ENCODE peak calls at places on chromosomes 2 and 18, in five cellular contexts. One of them, this sample, is unnamed.

GRCh38 chr18:79579807-79580480 is 99.7 kb upstream of the CTDP1 start:
- DNase-seq in type B pancreatic cell: peak
- DNase-seq in stimulated activated CD4-positive, alpha-beta T cell treated with anti-CD3 and anti-CD28 coated beads, Interleukin-4, amount 100 ng/mL, for 48 hours: no peak
- DNase-seq in T follicular helper cell: no peak
- DNase-seq in RWPE1: no peak
- DNase-seq in this sample: no peak

GRCh38 chr2:201203916-201204654 is 21.1 kb downstream of the CASP10 start:
- DNase-seq in type B pancreatic cell: no peak
- DNase-seq in stimulated activated CD4-positive, alpha-beta T cell treated with anti-CD3 and anti-CD28 coated beads, Interleukin-4, amount 100 ng/mL, for 48 hours: no peak
- DNase-seq in T follicular helper cell: no peak
- DNase-seq in RWPE1: no peak
- DNase-seq in this sample: no peak

GRCh38 chr2:103986001-103986400 is 867.9 kb upstream of the POU3F3 start:
- DNase-seq in type B pancreatic cell: no peak
- DNase-seq in stimulated activated CD4-positive, alpha-beta T cell treated with anti-CD3 and anti-CD28 coated beads, Interleukin-4, amount 100 ng/mL, for 48 hours: no peak
- DNase-seq in T follicular helper cell: no peak
- DNase-seq in RWPE1: no peak
- DNase-seq in this sample: no peak

GRCh38 chr2:68824831-68825230 is 46.4 kb downstream of the BMP10 start:
- DNase-seq in type B pancreatic cell: no peak
- DNase-seq in stimulated activated CD4-positive, alpha-beta T cell treated with anti-CD3 and anti-CD28 coated beads, Interleukin-4, amount 100 ng/mL, for 48 hours: no peak
- DNase-seq in T follicular helper cell: no peak
- DNase-seq in RWPE1: peak
- DNase-seq in this sample: no peak

GRCh38 chr2:19819097-19820065 is 82.4 kb downstream of the TTC32 start:
- DNase-seq in type B pancreatic cell: peak
- DNase-seq in stimulated activated CD4-positive, alpha-beta T cell treated with anti-CD3 and anti-CD28 coated beads, Interleukin-4, amount 100 ng/mL, for 48 hours: no peak
- DNase-seq in T follicular helper cell: no peak
- DNase-seq in RWPE1: peak
- DNase-seq in this sample: no peak

GRCh38 chr2:7738596-7738995 is 821.4 kb downstream of the RNF144A start:
- DNase-seq in type B pancreatic cell: no peak
- DNase-seq in stimulated activated CD4-positive, alpha-beta T cell treated with anti-CD3 and anti-CD28 coated beads, Interleukin-4, amount 100 ng/mL, for 48 hours: no peak
- DNase-seq in T follicular helper cell: no peak
- DNase-seq in RWPE1: no peak
- DNase-seq in this sample: no peak

GRCh38 chr2:204437815-204438766 is 107.2 kb upstream of the PARD3B start:
- DNase-seq in type B pancreatic cell: no peak
- DNase-seq in stimulated activated CD4-positive, alpha-beta T cell treated with anti-CD3 and anti-CD28 coated beads, Interleukin-4, amount 100 ng/mL, for 48 hours: no peak
- DNase-seq in T follicular helper cell: no peak
- DNase-seq in RWPE1: no peak
- DNase-seq in this sample: no peak

GRCh38 chr18:58247363-58247834 is 203.4 kb downstream of the NEDD4L start:
- DNase-seq in type B pancreatic cell: no peak
- DNase-seq in stimulated activated CD4-positive, alpha-beta T cell treated with anti-CD3 and anti-CD28 coated beads, Interleukin-4, amount 100 ng/mL, for 48 hours: no peak
- DNase-seq in T follicular helper cell: no peak
- DNase-seq in RWPE1: no peak
- DNase-seq in this sample: peak

GRCh38 chr2:108937367-108938017 is 51.5 kb downstream of the EDAR start:
- DNase-seq in type B pancreatic cell: no peak
- DNase-seq in stimulated activated CD4-positive, alpha-beta T cell treated with anti-CD3 and anti-CD28 coated beads, Interleukin-4, amount 100 ng/mL, for 48 hours: no peak
- DNase-seq in T follicular helper cell: no peak
- DNase-seq in RWPE1: no peak
- DNase-seq in this sample: no peak

GRCh38 chr2:174328309-174329156 is 6.2 kb upstream of the SP9 start:
- DNase-seq in type B pancreatic cell: no peak
- DNase-seq in stimulated activated CD4-positive, alpha-beta T cell treated with anti-CD3 and anti-CD28 coated beads, Interleukin-4, amount 100 ng/mL, for 48 hours: no peak
- DNase-seq in T follicular helper cell: no peak
- DNase-seq in RWPE1: no peak
- DNase-seq in this sample: no peak

GRCh38 chr2:112181571-112182290 is 43.5 kb downstream of the FBLN7 start:
- DNase-seq in type B pancreatic cell: no peak
- DNase-seq in stimulated activated CD4-positive, alpha-beta T cell treated with anti-CD3 and anti-CD28 coated beads, Interleukin-4, amount 100 ng/mL, for 48 hours: peak
- DNase-seq in T follicular helper cell: peak
- DNase-seq in RWPE1: no peak
- DNase-seq in this sample: no peak

GRCh38 chr18:25595274-25595673 is 243.3 kb upstream of the ZNF521 start:
- DNase-seq in type B pancreatic cell: no peak
- DNase-seq in stimulated activated CD4-positive, alpha-beta T cell treated with anti-CD3 and anti-CD28 coated beads, Interleukin-4, amount 100 ng/mL, for 48 hours: no peak
- DNase-seq in T follicular helper cell: no peak
- DNase-seq in RWPE1: no peak
- DNase-seq in this sample: no peak

GRCh38 chr2:237669628-237670351 is 42.4 kb downstream of the LRRFIP1 start:
- DNase-seq in type B pancreatic cell: no peak
- DNase-seq in stimulated activated CD4-positive, alpha-beta T cell treated with anti-CD3 and anti-CD28 coated beads, Interleukin-4, amount 100 ng/mL, for 48 hours: no peak
- DNase-seq in T follicular helper cell: no peak
- DNase-seq in RWPE1: no peak
- DNase-seq in this sample: no peak

GRCh38 chr2:180071797-180072196 is 64.7 kb upstream of the CWC22 start:
- DNase-seq in type B pancreatic cell: no peak
- DNase-seq in stimulated activated CD4-positive, alpha-beta T cell treated with anti-CD3 and anti-CD28 coated beads, Interleukin-4, amount 100 ng/mL, for 48 hours: no peak
- DNase-seq in T follicular helper cell: no peak
- DNase-seq in RWPE1: no peak
- DNase-seq in this sample: no peak

GRCh38 chr2:105220604-105221003 is 20.9 kb upstream of the GPR45 start:
- DNase-seq in type B pancreatic cell: no peak
- DNase-seq in stimulated activated CD4-positive, alpha-beta T cell treated with anti-CD3 and anti-CD28 coated beads, Interleukin-4, amount 100 ng/mL, for 48 hours: no peak
- DNase-seq in T follicular helper cell: no peak
- DNase-seq in RWPE1: no peak
- DNase-seq in this sample: no peak

GRCh38 chr2:169073972-169074751 is 4.8 kb downstream of the DHRS9 start:
- DNase-seq in type B pancreatic cell: no peak
- DNase-seq in stimulated activated CD4-positive, alpha-beta T cell treated with anti-CD3 and anti-CD28 coated beads, Interleukin-4, amount 100 ng/mL, for 48 hours: no peak
- DNase-seq in T follicular helper cell: no peak
- DNase-seq in RWPE1: no peak
- DNase-seq in this sample: no peak

GRCh38 chr18:2967357-2967756 is 45.6 kb downstream of the LPIN2 start:
- DNase-seq in type B pancreatic cell: no peak
- DNase-seq in stimulated activated CD4-positive, alpha-beta T cell treated with anti-CD3 and anti-CD28 coated beads, Interleukin-4, amount 100 ng/mL, for 48 hours: no peak
- DNase-seq in T follicular helper cell: no peak
- DNase-seq in RWPE1: no peak
- DNase-seq in this sample: no peak

GRCh38 chr18:767084-767882 is 44.8 kb downstream of the YES1 start:
- DNase-seq in type B pancreatic cell: no peak
- DNase-seq in stimulated activated CD4-positive, alpha-beta T cell treated with anti-CD3 and anti-CD28 coated beads, Interleukin-4, amount 100 ng/mL, for 48 hours: no peak
- DNase-seq in T follicular helper cell: no peak
- DNase-seq in RWPE1: no peak
- DNase-seq in this sample: no peak

GRCh38 chr2:47656715-47657600 is 126.0 kb upstream of the MSH6 start:
- DNase-seq in type B pancreatic cell: no peak
- DNase-seq in stimulated activated CD4-positive, alpha-beta T cell treated with anti-CD3 and anti-CD28 coated beads, Interleukin-4, amount 100 ng/mL, for 48 hours: no peak
- DNase-seq in T follicular helper cell: no peak
- DNase-seq in RWPE1: no peak
- DNase-seq in this sample: no peak

GRCh38 chr2:241854342-241855244 is 4.1 kb downstream of the PDCD1 start:
- DNase-seq in type B pancreatic cell: no peak
- DNase-seq in stimulated activated CD4-positive, alpha-beta T cell treated with anti-CD3 and anti-CD28 coated beads, Interleukin-4, amount 100 ng/mL, for 48 hours: no peak
- DNase-seq in T follicular helper cell: no peak
- DNase-seq in RWPE1: no peak
- DNase-seq in this sample: no peak

GRCh38 chr2:229852565-229852964 is 69.2 kb downstream of the TRIP12 start:
- DNase-seq in type B pancreatic cell: no peak
- DNase-seq in stimulated activated CD4-positive, alpha-beta T cell treated with anti-CD3 and anti-CD28 coated beads, Interleukin-4, amount 100 ng/mL, for 48 hours: no peak
- DNase-seq in T follicular helper cell: peak
- DNase-seq in RWPE1: no peak
- DNase-seq in this sample: no peak

GRCh38 chr2:120684225-120684624 is 51.4 kb upstream of the GLI2 start:
- DNase-seq in type B pancreatic cell: no peak
- DNase-seq in stimulated activated CD4-positive, alpha-beta T cell treated with anti-CD3 and anti-CD28 coated beads, Interleukin-4, amount 100 ng/mL, for 48 hours: no peak
- DNase-seq in T follicular helper cell: no peak
- DNase-seq in RWPE1: no peak
- DNase-seq in this sample: no peak

GRCh38 chr18:76445741-76446232 is 49.3 kb downstream of the ZNF516 start:
- DNase-seq in type B pancreatic cell: peak
- DNase-seq in stimulated activated CD4-positive, alpha-beta T cell treated with anti-CD3 and anti-CD28 coated beads, Interleukin-4, amount 100 ng/mL, for 48 hours: no peak
- DNase-seq in T follicular helper cell: no peak
- DNase-seq in RWPE1: no peak
- DNase-seq in this sample: no peak

GRCh38 chr2:240233891-240234502 is 93.5 kb upstream of the OTOS start:
- DNase-seq in type B pancreatic cell: no peak
- DNase-seq in stimulated activated CD4-positive, alpha-beta T cell treated with anti-CD3 and anti-CD28 coated beads, Interleukin-4, amount 100 ng/mL, for 48 hours: no peak
- DNase-seq in T follicular helper cell: no peak
- DNase-seq in RWPE1: no peak
- DNase-seq in this sample: no peak

GRCh38 chr2:196925768-196926561 is 542 bp downstream of the PGAP1 start:
- DNase-seq in type B pancreatic cell: no peak
- DNase-seq in stimulated activated CD4-positive, alpha-beta T cell treated with anti-CD3 and anti-CD28 coated beads, Interleukin-4, amount 100 ng/mL, for 48 hours: peak
- DNase-seq in T follicular helper cell: no peak
- DNase-seq in RWPE1: peak
- DNase-seq in this sample: peak

GRCh38 chr2:109290887-109291675 is 162.1 kb downstream of the SH3RF3 start:
- DNase-seq in type B pancreatic cell: no peak
- DNase-seq in stimulated activated CD4-positive, alpha-beta T cell treated with anti-CD3 and anti-CD28 coated beads, Interleukin-4, amount 100 ng/mL, for 48 hours: no peak
- DNase-seq in T follicular helper cell: no peak
- DNase-seq in RWPE1: no peak
- DNase-seq in this sample: no peak

GRCh38 chr18:77054606-77055428 is 77.8 kb downstream of the MBP start:
- DNase-seq in type B pancreatic cell: no peak
- DNase-seq in stimulated activated CD4-positive, alpha-beta T cell treated with anti-CD3 and anti-CD28 coated beads, Interleukin-4, amount 100 ng/mL, for 48 hours: peak
- DNase-seq in T follicular helper cell: peak
- DNase-seq in RWPE1: no peak
- DNase-seq in this sample: peak

GRCh38 chr2:10169053-10169578 is 46.6 kb downstream of the RRM2 start:
- DNase-seq in type B pancreatic cell: no peak
- DNase-seq in stimulated activated CD4-positive, alpha-beta T cell treated with anti-CD3 and anti-CD28 coated beads, Interleukin-4, amount 100 ng/mL, for 48 hours: no peak
- DNase-seq in T follicular helper cell: no peak
- DNase-seq in RWPE1: no peak
- DNase-seq in this sample: no peak

GRCh38 chr2:69033427-69034095 is 20.6 kb downstream of the ANTXR1 start:
- DNase-seq in type B pancreatic cell: no peak
- DNase-seq in stimulated activated CD4-positive, alpha-beta T cell treated with anti-CD3 and anti-CD28 coated beads, Interleukin-4, amount 100 ng/mL, for 48 hours: no peak
- DNase-seq in T follicular helper cell: no peak
- DNase-seq in RWPE1: no peak
- DNase-seq in this sample: no peak

GRCh38 chr2:37000273-37000780 is 34.0 kb upstream of the STRN start:
- DNase-seq in type B pancreatic cell: no peak
- DNase-seq in stimulated activated CD4-positive, alpha-beta T cell treated with anti-CD3 and anti-CD28 coated beads, Interleukin-4, amount 100 ng/mL, for 48 hours: no peak
- DNase-seq in T follicular helper cell: no peak
- DNase-seq in RWPE1: peak
- DNase-seq in this sample: no peak

GRCh38 chr2:105103481-105103880 is 65.6 kb downstream of the MRPS9 start:
- DNase-seq in type B pancreatic cell: no peak
- DNase-seq in stimulated activated CD4-positive, alpha-beta T cell treated with anti-CD3 and anti-CD28 coated beads, Interleukin-4, amount 100 ng/mL, for 48 hours: no peak
- DNase-seq in T follicular helper cell: no peak
- DNase-seq in RWPE1: no peak
- DNase-seq in this sample: no peak

GRCh38 chr2:38709515-38710194 is 41.5 kb downstream of the SRSF7 start:
- DNase-seq in type B pancreatic cell: no peak
- DNase-seq in stimulated activated CD4-positive, alpha-beta T cell treated with anti-CD3 and anti-CD28 coated beads, Interleukin-4, amount 100 ng/mL, for 48 hours: no peak
- DNase-seq in T follicular helper cell: peak
- DNase-seq in RWPE1: no peak
- DNase-seq in this sample: no peak

GRCh38 chr2:218892693-218893348 is 12.2 kb downstream of the WNT10A start:
- DNase-seq in type B pancreatic cell: peak
- DNase-seq in stimulated activated CD4-positive, alpha-beta T cell treated with anti-CD3 and anti-CD28 coated beads, Interleukin-4, amount 100 ng/mL, for 48 hours: peak
- DNase-seq in T follicular helper cell: peak
- DNase-seq in RWPE1: peak
- DNase-seq in this sample: peak

GRCh38 chr18:4455113-4455811 is at the start of gene DLGAP1:
- DNase-seq in type B pancreatic cell: peak
- DNase-seq in stimulated activated CD4-positive, alpha-beta T cell treated with anti-CD3 and anti-CD28 coated beads, Interleukin-4, amount 100 ng/mL, for 48 hours: no peak
- DNase-seq in T follicular helper cell: no peak
- DNase-seq in RWPE1: no peak
- DNase-seq in this sample: no peak

GRCh38 chr2:219206442-219207253 is at the start of gene ZFAND2B:
- DNase-seq in type B pancreatic cell: peak
- DNase-seq in stimulated activated CD4-positive, alpha-beta T cell treated with anti-CD3 and anti-CD28 coated beads, Interleukin-4, amount 100 ng/mL, for 48 hours: peak
- DNase-seq in T follicular helper cell: peak
- DNase-seq in RWPE1: peak
- DNase-seq in this sample: peak